ENCODE peak calls at places on chromosomes 1 and 21, in five cellular contexts. W, F, M, T and V are unnamed samples.

GRCh38 chr1:28789412-28789811 is 22.6 kb upstream of the OPRD1 start:
- DNase-seq in T (no peak), W (no peak), M (no peak), F (no peak), V (no peak)

GRCh38 chr1:61124078-61124477 is 41.7 kb downstream of the NFIA start:
- DNase-seq in W (no peak), T (no peak), F (no peak), M (no peak), V (no peak)

GRCh38 chr1:89483010-89483756 is 41.4 kb upstream of the LRRC8B start:
- DNase-seq in W (peak), F (peak), M (peak), T (peak), V (peak)

GRCh38 chr21:39715804-39716397 is 29.1 kb upstream of the IGSF5 start:
- DNase-seq in M (peak), F (peak), T (peak), W (peak), V (peak)

GRCh38 chr1:75522389-75522788 is 88.5 kb downstream of the SLC44A5 start:
- DNase-seq in W (no peak), M (no peak), T (no peak), F (peak), V (no peak)

GRCh38 chr1:20072771-20073170 is 2.8 kb downstream of the PLA2G5 start:
- DNase-seq in M (no peak), F (no peak), W (no peak), T (no peak), V (no peak)

GRCh38 chr1:220991959-220992704 is 112.9 kb downstream of the HLX start:
- DNase-seq in W (no peak), M (no peak), F (no peak), T (no peak), V (no peak)

GRCh38 chr1:38440402-38440801 is 393.8 kb upstream of the POU3F1 start:
- DNase-seq in M (no peak), W (no peak), F (no peak), T (no peak), V (no peak)

GRCh38 chr1:108119500-108119899 is 80.6 kb downstream of the SLC25A24 start:
- DNase-seq in W (no peak), T (no peak), M (no peak), F (no peak), V (no peak)

GRCh38 chr21:45283019-45283610 is 4.6 kb downstream of the POFUT2 start:
- DNase-seq in M (no peak), W (no peak), F (no peak), T (no peak), V (peak)

GRCh38 chr1:175548774-175549173 is 194.6 kb downstream of the TNR start:
- DNase-seq in M (no peak), W (no peak), F (peak), T (no peak), V (no peak)

GRCh38 chr1:46708121-46708520 is 10.8 kb downstream of the EFCAB14 start:
- DNase-seq in F (peak), M (no peak), W (no peak), T (no peak), V (no peak)

GRCh38 chr1:206873603-206874188 is 8.3 kb downstream of the IL20 start:
- DNase-seq in M (no peak), T (no peak), F (no peak), W (no peak), V (no peak)

GRCh38 chr1:39409055-39409816 is 82.2 kb upstream of the BMP8A start:
- DNase-seq in T (no peak), W (peak), M (no peak), F (peak), V (peak)

GRCh38 chr1:93839307-93839706 is 39.7 kb downstream of the DNTTIP2 start:
- DNase-seq in F (peak), T (no peak), M (no peak), W (peak), V (no peak)

GRCh38 chr1:50333595-50333974 is 89.7 kb downstream of the DMRTA2 start:
- DNase-seq in F (peak), M (peak), W (no peak), T (peak), V (peak)

GRCh38 chr1:72516264-72516663 is 233.9 kb upstream of the NEGR1 start:
- DNase-seq in W (no peak), F (no peak), T (no peak), M (no peak), V (no peak)

GRCh38 chr1:212700597-212700891 is 904 bp upstream of the BATF3 start:
- DNase-seq in F (no peak), T (no peak), M (no peak), W (no peak), V (no peak)

GRCh38 chr1:89945852-89946476 is 48.9 kb upstream of the ZNF326 start:
- DNase-seq in M (no peak), T (no peak), W (no peak), F (peak), V (no peak)

GRCh38 chr1:154419620-154420020 is 14.5 kb downstream of the IL6R start:
- DNase-seq in M (no peak), F (peak), W (peak), T (peak), V (peak)

GRCh38 chr1:154276797-154277196 is 4.4 kb downstream of the HAX1 start:
- DNase-seq in W (no peak), F (no peak), M (peak), T (no peak), V (no peak)

GRCh38 chr1:25503551-25504426 is 39.6 kb upstream of the LDLRAP1 start:
- DNase-seq in W (no peak), M (peak), F (no peak), T (no peak), V (peak)

GRCh38 chr21:32894321-32894720 is 122.8 kb upstream of the PAXBP1 start:
- DNase-seq in W (no peak), T (no peak), F (no peak), M (no peak), V (no peak)

GRCh38 chr21:45971487-45972352 is 9.8 kb upstream of the COL6A1 start:
- DNase-seq in T (no peak), W (peak), M (no peak), F (no peak), V (peak)

GRCh38 chr1:10624256-10625050 is 149.7 kb downstream of the PEX14 start:
- DNase-seq in F (no peak), T (no peak), W (no peak), M (no peak), V (no peak)

GRCh38 chr1:165895451-165895871 is 68.0 kb downstream of the UCK2 start:
- DNase-seq in F (peak), W (no peak), M (no peak), T (no peak), V (no peak)

GRCh38 chr1:42173961-42174715 is 9.6 kb upstream of the GUCA2A start:
- DNase-seq in F (peak), W (no peak), M (no peak), T (no peak), V (peak)